ENCODE peak calls at places on chromosomes 16 and 17, in nine cellular contexts. F, A, N, W, D, P, I, U and S are unnamed samples.

GRCh38 chr17:69870751-69871199 is 204.2 kb upstream of the KCNJ16 start:
- DNase-seq in F (no peak), A (peak; percentile 78), N (peak; percentile 42), W (no peak), D (no peak), P (peak; percentile 56), I (peak; percentile 64), U (no peak), S (no peak)

GRCh38 chr16:65710107-65710506 is 588.2 kb upstream of the CDH11 start:
- DNase-seq in F (no peak), A (no peak), N (no peak), W (no peak), D (no peak), P (no peak), I (no peak), U (no peak), S (no peak)

GRCh38 chr17:48612456-48612853 is 1.6 kb upstream of the HOXB7 start:
- DNase-seq in F (no peak), A (peak; percentile 36), N (no peak), W (no peak), D (no peak), P (peak; percentile 35), I (no peak), U (no peak), S (no peak)

GRCh38 chr16:78479723-78480122 is 380.3 kb downstream of the WWOX start:
- DNase-seq in F (no peak), A (no peak), N (no peak), W (no peak), D (no peak), P (no peak), I (no peak), U (no peak), S (no peak)

GRCh38 chr16:28067604-28068382 is 4.3 kb upstream of the GSG1L start:
- DNase-seq in F (no peak), A (peak; percentile 72), N (no peak), W (no peak), D (no peak), P (peak; percentile 74), I (no peak), U (no peak), S (no peak)

GRCh38 chr17:226773-227580 is 45.5 kb upstream of the DOC2B start:
- DNase-seq in F (no peak), A (no peak), N (no peak), W (no peak), D (no peak), P (no peak), I (no peak), U (no peak), S (no peak)

GRCh38 chr16:88298166-88298881 is 84.4 kb upstream of the ZNF469 start:
- DNase-seq in F (peak; percentile 66), A (peak; percentile 90), N (no peak), W (no peak), D (no peak), P (peak; percentile 72), I (no peak), U (no peak), S (no peak)

GRCh38 chr16:3152273-3153076 is 17.6 kb downstream of the ZNF213 start:
- DNase-seq in F (no peak), A (peak; percentile 87), N (no peak), W (peak; percentile 71), D (peak; percentile 92), P (peak; percentile 70), I (peak; percentile 80), U (peak; percentile 53), S (no peak)

GRCh38 chr17:47742319-47743181 is 9.5 kb downstream of the TBX21 start:
- DNase-seq in F (no peak), A (no peak), N (no peak), W (peak; percentile 53), D (peak; percentile 48), P (no peak), I (no peak), U (no peak), S (no peak)

GRCh38 chr17:81288715-81289114 is 6.4 kb downstream of the SLC38A10 start:
- DNase-seq in F (no peak), A (no peak), N (no peak), W (no peak), D (no peak), P (no peak), I (no peak), U (no peak), S (no peak)

GRCh38 chr17:81071761-81072741 is 37.1 kb downstream of the BAIAP2 start:
- DNase-seq in F (no peak), A (no peak), N (no peak), W (no peak), D (no peak), P (no peak), I (no peak), U (no peak), S (no peak)

GRCh38 chr16:64152010-64152767 is 969.7 kb downstream of the CDH11 start:
- DNase-seq in F (no peak), A (peak; percentile 67), N (no peak), W (no peak), D (no peak), P (peak; percentile 42), I (peak; percentile 47), U (no peak), S (no peak)

GRCh38 chr17:39461911-39462641 is 790 bp downstream of the CDK12 start:
- DNase-seq in F (no peak), A (peak; percentile 86), N (no peak), W (no peak), D (peak; percentile 53), P (peak; percentile 92), I (peak; percentile 37), U (no peak), S (peak; percentile 54)

GRCh38 chr17:16363749-16364536 is 10.7 kb upstream of the CENPV start:
- DNase-seq in F (no peak), A (peak; percentile 69), N (no peak), W (peak; percentile 63), D (peak; percentile 92), P (peak; percentile 74), I (peak; percentile 28), U (peak; percentile 49), S (no peak)

GRCh38 chr17:42288985-42289862 is 926 bp downstream of the STAT5A start:
- DNase-seq in F (no peak), A (no peak), N (no peak), W (no peak), D (peak; percentile 77), P (no peak), I (no peak), U (peak; percentile 49), S (no peak)

GRCh38 chr17:38578229-38578628 is 27.5 kb downstream of the SRCIN1 start:
- DNase-seq in F (no peak), A (no peak), N (no peak), W (no peak), D (no peak), P (no peak), I (no peak), U (no peak), S (no peak)

GRCh38 chr17:40063915-40064531 is 1.3 kb downstream of the THRA start:
- DNase-seq in F (no peak), A (peak; percentile 15), N (no peak), W (no peak), D (no peak), P (no peak), I (no peak), U (no peak), S (no peak)

GRCh38 chr17:50203589-50204345 is 2.3 kb upstream of the COL1A1 start:
- DNase-seq in F (no peak), A (peak; percentile 99), N (no peak), W (no peak), D (no peak), P (peak; percentile 90), I (peak; percentile 99), U (no peak), S (no peak)

GRCh38 chr16:49557070-49557446 is 183.5 kb downstream of the C16orf78 start:
- DNase-seq in F (no peak), A (no peak), N (no peak), W (peak; percentile 21), D (no peak), P (no peak), I (no peak), U (no peak), S (no peak)

GRCh38 chr17:720706-721539 is 6.3 kb upstream of the VPS53 start:
- DNase-seq in F (no peak), A (no peak), N (no peak), W (no peak), D (no peak), P (no peak), I (no peak), U (no peak), S (no peak)

GRCh38 chr17:16415031-16415924 is at the start of gene TRPV2:
- DNase-seq in F (no peak), A (no peak), N (no peak), W (no peak), D (peak; percentile 80), P (peak; percentile 33), I (no peak), U (no peak), S (no peak)

GRCh38 chr17:33273271-33273670 is 19.8 kb downstream of the ASIC2 start:
- DNase-seq in F (no peak), A (no peak), N (no peak), W (no peak), D (no peak), P (no peak), I (no peak), U (no peak), S (no peak)

GRCh38 chr17:41777157-41777578 is 9.3 kb downstream of the JUP start:
- DNase-seq in F (no peak), A (peak; percentile 10), N (no peak), W (no peak), D (no peak), P (no peak), I (no peak), U (no peak), S (peak; percentile 73)

GRCh38 chr17:73503560-73503959 is 140.7 kb downstream of the SDK2 start:
- DNase-seq in F (no peak), A (no peak), N (no peak), W (no peak), D (no peak), P (no peak), I (no peak), U (no peak), S (no peak)

GRCh38 chr17:36728030-36728991 is 126.9 kb downstream of the MRM1 start:
- DNase-seq in F (no peak), A (no peak), N (no peak), W (no peak), D (no peak), P (no peak), I (no peak), U (no peak), S (no peak)

GRCh38 chr17:81527591-81528383 is at the start of gene FSCN2:
- DNase-seq in F (no peak), A (peak; percentile 80), N (no peak), W (no peak), D (no peak), P (peak; percentile 40), I (no peak), U (no peak), S (no peak)

GRCh38 chr17:77085916-77086432 is 54.8 kb upstream of the SEC14L1 start:
- DNase-seq in F (no peak), A (no peak), N (no peak), W (no peak), D (no peak), P (no peak), I (no peak), U (no peak), S (no peak)

GRCh38 chr17:79391376-79391775 is 219.5 kb downstream of the RBFOX3 start:
- DNase-seq in F (no peak), A (no peak), N (no peak), W (no peak), D (no peak), P (no peak), I (no peak), U (no peak), S (no peak)

GRCh38 chr16:11345040-11345862 is at the start of gene RMI2:
- DNase-seq in F (peak; percentile 67), A (peak; percentile 99), N (peak; percentile 82), W (peak; percentile 92), D (peak; percentile 98), P (peak; percentile 100), I (peak; percentile 88), U (peak; percentile 94), S (peak; percentile 97)

GRCh38 chr16:14061732-14062259 is 9.3 kb upstream of the MRTFB start:
- DNase-seq in F (no peak), A (no peak), N (no peak), W (no peak), D (no peak), P (no peak), I (no peak), U (no peak), S (no peak)

GRCh38 chr16:29678691-29679267 is at the start of gene QPRT:
- DNase-seq in F (no peak), A (no peak), N (no peak), W (peak; percentile 51), D (peak; percentile 62), P (peak; percentile 42), I (no peak), U (no peak), S (peak; percentile 91)